ENCODE peak calls at places on chromosomes 16 and 17, in nine cellular contexts. Z is fibroblast of lung, A is mammary epithelial cell, D is astrocyte of the cerebellum, B is breast epithelium, C is lower lobe of right lung, V is WTC11, N is Calu3, F is transverse colon. K is an unnamed sample.

GRCh38 chr16:57165923-57166322 is 19.9 kb downstream of the PSME3IP1 start:
- DNase-seq in Z (peak), A (peak), D (peak), B (no peak), C (no peak), V (no peak), N (no peak), F (no peak), K (no peak)

GRCh38 chr16:87661561-87661960 is 59.3 kb downstream of the JPH3 start:
- DNase-seq in Z (peak), A (peak), D (no peak), B (no peak), C (no peak), V (peak), N (peak), F (peak), K (peak)

GRCh38 chr16:78005881-78006280 is 16.5 kb upstream of the CLEC3A start:
- DNase-seq in Z (no peak), A (no peak), D (no peak), B (no peak), C (no peak), V (peak), N (no peak), F (no peak), K (no peak)

GRCh38 chr16:82672676-82673075 is 45.9 kb downstream of the CDH13 start:
- DNase-seq in Z (no peak), A (peak), D (no peak), B (no peak), C (no peak), V (no peak), N (no peak), F (no peak), K (no peak)

GRCh38 chr16:59632266-59632855 is 898.2 kb upstream of the GOT2 start:
- DNase-seq in Z (peak), A (peak), D (no peak), B (no peak), C (no peak), V (no peak), N (no peak), F (no peak), K (no peak)

GRCh38 chr17:71472809-71473789 is 647.7 kb upstream of the SOX9 start:
- DNase-seq in Z (peak), A (peak), D (peak), B (no peak), C (no peak), V (peak), N (peak), F (no peak), K (no peak)

GRCh38 chr16:61432421-61432820 is 603.8 kb downstream of the CDH8 start:
- DNase-seq in Z (no peak), A (no peak), D (no peak), B (no peak), C (no peak), V (no peak), N (no peak), F (no peak), K (no peak)

GRCh38 chr16:22813946-22814325 is at the start of gene HS3ST2:
- DNase-seq in Z (no peak), A (peak), D (no peak), B (no peak), C (peak), V (peak), N (no peak), F (peak), K (peak)

GRCh38 chr17:48483004-48483403 is 47.8 kb downstream of the HOXB1 start:
- DNase-seq in Z (no peak), A (no peak), D (no peak), B (no peak), C (no peak), V (no peak), N (no peak), F (no peak), K (no peak)

GRCh38 chr16:75138233-75138632 is 10.1 kb upstream of the ZFP1 start:
- DNase-seq in Z (no peak), A (no peak), D (no peak), B (no peak), C (no peak), V (no peak), N (no peak), F (no peak), K (no peak)

GRCh38 chr17:45092932-45093430 is 31.9 kb downstream of the NMT1 start:
- DNase-seq in Z (peak), A (peak), D (peak), B (peak), C (peak), V (no peak), N (peak), F (peak), K (no peak)

GRCh38 chr16:31138621-31139578 is 3.4 kb upstream of the PRSS8 start:
- DNase-seq in Z (peak), A (peak), D (no peak), B (no peak), C (peak), V (peak), N (peak), F (peak), K (peak)

GRCh38 chr16:19438739-19439138 is 21.1 kb downstream of the TMC5 start:
- DNase-seq in Z (no peak), A (no peak), D (no peak), B (no peak), C (no peak), V (no peak), N (no peak), F (no peak), K (no peak)

GRCh38 chr16:30456302-30456701 is 10.6 kb upstream of the SEPHS2 start:
- DNase-seq in Z (no peak), A (no peak), D (no peak), B (no peak), C (no peak), V (no peak), N (no peak), F (no peak), K (no peak)

GRCh38 chr16:79003026-79003617 is 597.4 kb downstream of the MAF start:
- DNase-seq in Z (no peak), A (no peak), D (no peak), B (no peak), C (no peak), V (no peak), N (no peak), F (no peak), K (no peak)

GRCh38 chr17:17890773-17891759 is 54.3 kb upstream of the SREBF1 start:
- DNase-seq in Z (peak), A (peak), D (peak), B (no peak), C (peak), V (peak), N (peak), F (peak), K (no peak)

GRCh38 chr17:1561420-1562177 is 993 bp downstream of the PITPNA start:
- DNase-seq in Z (peak), A (peak), D (no peak), B (no peak), C (peak), V (peak), N (peak), F (no peak), K (no peak)

GRCh38 chr17:73958453-73958852 is 245.0 kb upstream of the RPL38 start:
- DNase-seq in Z (no peak), A (no peak), D (no peak), B (no peak), C (no peak), V (no peak), N (no peak), F (no peak), K (no peak)

GRCh38 chr16:23765933-23766332 is 11.1 kb downstream of the CHP2 start:
- DNase-seq in Z (no peak), A (no peak), D (no peak), B (no peak), C (no peak), V (no peak), N (no peak), F (no peak), K (no peak)

GRCh38 chr16:75065808-75066149 is 50.8 kb downstream of the LDHD start:
- DNase-seq in Z (no peak), A (no peak), D (no peak), B (no peak), C (no peak), V (no peak), N (no peak), F (peak), K (no peak)

GRCh38 chr16:10878644-10879498 is 1.9 kb downstream of the CIITA start:
- DNase-seq in Z (peak), A (peak), D (no peak), B (no peak), C (peak), V (peak), N (peak), F (peak), K (no peak)

GRCh38 chr17:7528842-7529241 is 20.0 kb upstream of the TNFSF12 start:
- DNase-seq in Z (no peak), A (no peak), D (no peak), B (no peak), C (no peak), V (no peak), N (no peak), F (no peak), K (no peak)

GRCh38 chr17:4208228-4208627 is 55.6 kb downstream of the ANKFY1 start:
- DNase-seq in Z (no peak), A (no peak), D (no peak), B (no peak), C (no peak), V (no peak), N (no peak), F (no peak), K (no peak)

GRCh38 chr16:76278976-76279375 is 1.8 kb downstream of the CNTNAP4 start:
- DNase-seq in Z (peak), A (peak), D (no peak), B (no peak), C (no peak), V (no peak), N (no peak), F (no peak), K (no peak)

GRCh38 chr17:68204736-68205135 is 43.1 kb upstream of the AMZ2 start:
- DNase-seq in Z (no peak), A (no peak), D (no peak), B (no peak), C (peak), V (no peak), N (no peak), F (no peak), K (no peak)

GRCh38 chr16:17205279-17206139 is 265.3 kb downstream of the XYLT1 start:
- DNase-seq in Z (peak), A (no peak), D (peak), B (no peak), C (no peak), V (peak), N (peak), F (no peak), K (no peak)

GRCh38 chr17:18079543-18079942 is 8.2 kb upstream of the DRG2 start:
- DNase-seq in Z (no peak), A (no peak), D (no peak), B (no peak), C (no peak), V (no peak), N (no peak), F (no peak), K (no peak)

GRCh38 chr16:53785044-53785443 is 81.1 kb downstream of the FTO start:
- DNase-seq in Z (peak), A (no peak), D (peak), B (no peak), C (no peak), V (no peak), N (no peak), F (no peak), K (no peak)

DNA sequence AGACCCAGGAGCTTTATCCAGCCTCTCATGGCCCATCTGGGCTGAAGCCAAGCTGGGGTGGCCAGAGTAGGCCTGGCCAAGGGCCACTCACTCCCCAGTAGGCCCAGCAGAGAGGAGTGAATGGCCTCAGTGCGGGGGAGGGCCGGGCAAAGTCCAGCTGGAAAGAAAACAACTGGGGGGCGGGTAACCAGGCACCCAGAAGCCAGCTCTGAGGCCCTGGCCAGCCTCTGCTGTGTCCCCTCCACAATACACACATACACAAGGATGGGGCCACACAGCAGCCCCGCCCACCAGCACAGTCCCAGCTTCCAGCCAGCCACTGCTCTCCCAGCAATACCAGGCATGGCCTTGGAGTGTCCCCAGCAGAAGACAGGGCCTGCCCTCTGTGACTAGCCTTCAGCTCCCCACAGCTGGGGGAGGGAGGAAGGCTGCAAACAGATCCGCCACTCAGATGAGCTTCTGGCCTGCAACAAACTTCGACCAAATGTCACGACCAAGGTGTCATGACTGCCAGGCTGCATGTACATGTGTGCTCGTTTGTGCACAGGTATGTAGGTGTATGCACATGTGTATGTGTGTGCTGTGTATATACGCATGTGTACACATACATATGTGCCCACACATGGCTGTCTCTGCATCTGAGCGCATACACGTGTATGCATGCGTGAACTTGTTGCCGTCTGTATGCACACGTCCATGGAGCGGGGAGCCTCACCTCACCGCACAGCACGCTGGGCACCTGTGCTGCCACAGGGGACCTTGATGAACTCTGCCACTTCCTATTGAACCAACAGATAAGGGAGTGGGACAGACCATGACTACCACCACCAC is 5.0 kb downstream of the CARHSP1 start:
- DNase-seq in Z (no peak), A (no peak), D (no peak), B (no peak), C (no peak), V (peak), N (peak), F (peak), K (no peak)
- TF ChIP-seq CTCF in Z (no peak), A (no peak), D (no peak), B (no peak), C (peak), V (no peak), N (peak), F (no peak), K (no peak)

DNA sequence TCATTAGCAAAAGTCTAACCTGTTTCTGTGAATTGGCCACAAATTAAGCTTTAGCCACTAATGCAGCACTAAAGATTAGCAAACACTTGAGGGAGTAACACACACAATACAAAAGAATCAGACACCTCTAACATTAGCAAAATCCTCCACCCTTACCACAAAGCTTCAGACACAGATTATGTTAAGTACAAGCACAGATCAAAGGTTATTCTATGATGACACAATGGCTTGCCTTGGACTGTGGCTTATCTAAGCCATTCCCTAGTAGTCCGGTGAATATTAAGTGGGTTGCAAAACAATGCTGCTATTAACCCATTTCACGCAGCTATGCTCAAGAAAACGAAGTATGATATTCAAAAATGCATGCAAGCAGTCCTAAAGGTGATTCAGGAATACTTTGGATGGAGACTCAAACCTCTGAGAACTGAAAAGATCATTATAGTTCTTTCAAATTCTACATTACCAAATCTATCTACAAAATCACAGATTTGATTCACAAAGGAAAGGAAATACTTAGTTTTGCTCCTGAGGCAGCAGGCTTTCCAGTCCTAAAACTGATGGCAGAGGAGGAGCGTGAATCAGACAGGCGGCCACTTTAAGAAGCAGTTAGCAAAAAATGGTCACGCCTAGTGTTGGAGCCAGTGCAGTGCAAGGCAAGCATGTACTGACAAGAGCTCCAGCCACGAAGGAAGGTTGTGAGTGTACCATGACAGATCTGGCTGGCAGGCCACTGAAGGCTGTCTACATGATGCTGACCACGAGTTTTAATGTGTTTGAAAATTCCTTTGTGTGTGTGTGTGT is 67.2 kb downstream of the PARN start:
- DNase-seq in Z (peak), A (peak), D (no peak), B (no peak), C (no peak), V (no peak), N (peak), F (peak), K (no peak)
- TF ChIP-seq CTCF in Z (peak), A (peak), D (no peak), B (no peak), C (no peak), V (no peak), N (peak), F (peak), K (no peak)

GRCh38 chr17:58344791-58345157 is 7.2 kb downstream of the SUPT4H1 start:
- DNase-seq in Z (no peak), A (no peak), D (no peak), B (no peak), C (no peak), V (no peak), N (no peak), F (no peak), K (no peak)
- TF ChIP-seq CTCF in Z (no peak), A (no peak), D (no peak), B (no peak), C (no peak), V (no peak), N (no peak), F (no peak), K (no peak)

GRCh38 chr16:88925540-88925887 is 51.5 kb downstream of the CBFA2T3 start:
- DNase-seq in Z (no peak), A (no peak), D (no peak), B (no peak), C (no peak), V (no peak), N (no peak), F (no peak), K (no peak)
- TF ChIP-seq CTCF in Z (no peak), A (no peak), D (no peak), B (no peak), C (no peak), V (no peak), N (no peak), F (no peak), K (no peak)

DNA sequence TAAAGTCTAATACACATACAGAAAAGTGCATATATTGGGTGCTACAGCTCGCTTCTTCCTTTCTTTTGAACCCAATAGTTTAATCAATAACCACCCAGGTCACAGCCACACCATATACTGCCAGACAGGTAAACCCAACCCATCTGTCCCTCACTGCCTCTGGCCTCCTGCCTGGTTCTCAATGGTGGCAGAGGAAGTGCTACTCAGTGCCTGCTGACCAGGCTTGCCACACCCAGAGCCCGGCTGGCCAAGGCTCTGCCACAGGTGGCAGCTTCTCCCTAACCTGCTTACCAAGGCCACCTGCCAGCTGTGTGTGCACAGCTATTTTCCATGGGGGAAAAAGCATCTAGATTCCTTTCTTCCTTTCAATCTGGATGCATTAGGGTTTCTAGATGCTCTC is 584 bp downstream of the PMP22 start:
- DNase-seq in Z (no peak), A (no peak), D (no peak), B (peak), C (peak), V (no peak), N (peak), F (peak), K (no peak)
- TF ChIP-seq CTCF in Z (no peak), A (peak), D (no peak), B (no peak), C (no peak), V (no peak), N (no peak), F (no peak), K (no peak)

K was measured in mesothelial cell of epicardium.